ENCODE peak calls at places on chromosome 11, in five cellular contexts. One of them, this sample, is unnamed.

GRCh38 chr11:117361432-117361831 is 33.8 kb downstream of the CEP164 start:
- DNase-seq in transverse colon: no peak
- DNase-seq in astrocyte of the spinal cord: no peak
- DNase-seq in HL-60: no peak
- DNase-seq in SJSA1: no peak
- DNase-seq in this sample: no peak

GRCh38 chr11:36507824-36508489 is 2.1 kb downstream of the TRAF6 start:
- DNase-seq in HL-60: no peak
- DNase-seq in transverse colon: no peak
- DNase-seq in astrocyte of the spinal cord: no peak
- DNase-seq in SJSA1: no peak
- DNase-seq in this sample: no peak

GRCh38 chr11:17777086-17777725 is 42.6 kb downstream of the KCNC1 start:
- DNase-seq in astrocyte of the spinal cord: no peak
- DNase-seq in SJSA1: no peak
- DNase-seq in HL-60: no peak
- DNase-seq in transverse colon: no peak
- DNase-seq in this sample: no peak

GRCh38 chr11:79667377-79667776 is 226.5 kb upstream of the TENM4 start:
- DNase-seq in SJSA1: no peak
- DNase-seq in astrocyte of the spinal cord: no peak
- DNase-seq in HL-60: no peak
- DNase-seq in transverse colon: no peak
- DNase-seq in this sample: no peak

GRCh38 chr11:13183094-13183825 is 94.3 kb upstream of the BMAL1 start:
- DNase-seq in transverse colon: no peak
- DNase-seq in astrocyte of the spinal cord: peak; percentile 47
- DNase-seq in SJSA1: no peak
- DNase-seq in HL-60: peak; percentile 13
- DNase-seq in this sample: peak; percentile 27

GRCh38 chr11:29249713-29250112 is 767.1 kb downstream of the KCNA4 start:
- DNase-seq in astrocyte of the spinal cord: no peak
- DNase-seq in transverse colon: no peak
- DNase-seq in HL-60: no peak
- DNase-seq in SJSA1: no peak
- DNase-seq in this sample: no peak

GRCh38 chr11:132228756-132229325 is 858.4 kb downstream of the NTM start:
- DNase-seq in transverse colon: no peak
- DNase-seq in HL-60: no peak
- DNase-seq in astrocyte of the spinal cord: peak; percentile 81
- DNase-seq in SJSA1: no peak
- DNase-seq in this sample: no peak

GRCh38 chr11:124586247-124586860 is 16.6 kb downstream of the OR8A1 start:
- DNase-seq in SJSA1: peak; percentile 37
- DNase-seq in astrocyte of the spinal cord: peak; percentile 72
- DNase-seq in HL-60: peak; percentile 18
- DNase-seq in transverse colon: peak; percentile 44
- DNase-seq in this sample: peak; percentile 2

GRCh38 chr11:35794850-35795249 is 132.3 kb downstream of the TRIM44 start:
- DNase-seq in HL-60: no peak
- DNase-seq in astrocyte of the spinal cord: peak; percentile 65
- DNase-seq in transverse colon: no peak
- DNase-seq in SJSA1: no peak
- DNase-seq in this sample: no peak

GRCh38 chr11:84969103-84969502 is 658.0 kb downstream of the DLG2 start:
- DNase-seq in astrocyte of the spinal cord: peak; percentile 49
- DNase-seq in SJSA1: no peak
- DNase-seq in transverse colon: no peak
- DNase-seq in HL-60: no peak
- DNase-seq in this sample: no peak

GRCh38 chr11:134001101-134001500 is 44.3 kb upstream of the IGSF9B start:
- DNase-seq in SJSA1: no peak
- DNase-seq in astrocyte of the spinal cord: no peak
- DNase-seq in transverse colon: no peak
- DNase-seq in HL-60: no peak
- DNase-seq in this sample: no peak
- H3K4me3 ChIP-seq in SJSA1: no peak overlapping the region
- H3K4me3 ChIP-seq in astrocyte of the spinal cord: no peak overlapping the region
- H3K4me3 ChIP-seq in transverse colon: no peak overlapping the region
- H3K4me3 ChIP-seq in HL-60: no peak overlapping the region
- H3K4me3 ChIP-seq in this sample: no peak overlapping the region

DNA sequence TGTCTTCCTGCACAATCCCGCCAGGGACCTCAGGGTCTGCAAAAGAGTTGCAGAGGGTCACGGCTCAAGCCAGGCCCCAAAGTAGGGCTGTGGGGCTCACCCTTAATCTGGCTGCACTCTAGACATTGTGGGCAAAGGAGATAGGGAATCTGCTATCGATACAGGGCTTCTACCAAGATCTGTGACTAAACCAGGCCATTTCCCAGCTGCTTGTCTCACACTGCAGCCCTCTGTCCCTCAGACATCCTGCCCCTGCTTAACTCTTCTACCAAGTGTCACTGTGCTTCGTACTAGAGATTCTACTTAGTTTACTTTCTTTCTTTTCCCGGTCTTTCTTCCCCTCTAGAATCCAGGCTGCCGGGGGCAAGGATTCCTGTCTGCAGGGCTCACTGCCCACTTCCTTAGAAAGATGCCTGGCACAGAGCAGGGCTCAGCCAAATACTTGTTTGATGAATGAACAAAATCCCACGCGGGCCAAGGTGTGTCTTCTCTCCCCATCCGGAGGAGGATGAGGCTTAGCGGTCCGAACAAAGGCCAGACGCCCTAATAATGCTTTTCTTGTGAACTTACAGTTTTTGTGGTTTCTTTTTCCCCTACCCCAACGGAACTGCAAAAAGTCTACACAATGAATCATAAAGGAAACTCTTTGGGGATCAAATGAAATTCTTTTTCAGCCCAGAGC is 61.3 kb upstream of the ANO1 start:
- DNase-seq in astrocyte of the spinal cord: peak; percentile 75
- DNase-seq in transverse colon: no peak
- DNase-seq in SJSA1: peak; percentile 96
- DNase-seq in HL-60: no peak
- DNase-seq in this sample: no peak
- H3K4me3 ChIP-seq in astrocyte of the spinal cord: no peak overlapping the region
- H3K4me3 ChIP-seq in transverse colon: no peak overlapping the region
- H3K4me3 ChIP-seq in SJSA1: no peak overlapping the region
- H3K4me3 ChIP-seq in HL-60: no peak overlapping the region
- H3K4me3 ChIP-seq in this sample: no peak overlapping the region

GRCh38 chr11:126992065-126992803 is 8.3 kb downstream of the KIRREL3 start:
- DNase-seq in HL-60: no peak
- DNase-seq in transverse colon: no peak
- DNase-seq in SJSA1: peak; percentile 81
- DNase-seq in astrocyte of the spinal cord: peak; percentile 96
- DNase-seq in this sample: no peak

GRCh38 chr11:126991596-126991995 is 9.0 kb downstream of the KIRREL3 start:
- DNase-seq in HL-60: no peak
- DNase-seq in astrocyte of the spinal cord: no peak
- DNase-seq in SJSA1: no peak
- DNase-seq in transverse colon: no peak
- DNase-seq in this sample: no peak

GRCh38 chr11:126988655-126989054 is 11.9 kb downstream of the KIRREL3 start:
- DNase-seq in astrocyte of the spinal cord: no peak
- DNase-seq in SJSA1: no peak
- DNase-seq in transverse colon: no peak
- DNase-seq in HL-60: no peak
- DNase-seq in this sample: no peak

GRCh38 chr11:126990716-126991480 is 9.7 kb downstream of the KIRREL3 start:
- DNase-seq in transverse colon: no peak
- DNase-seq in SJSA1: no peak
- DNase-seq in HL-60: no peak
- DNase-seq in astrocyte of the spinal cord: peak; percentile 32
- DNase-seq in this sample: no peak

DNA sequence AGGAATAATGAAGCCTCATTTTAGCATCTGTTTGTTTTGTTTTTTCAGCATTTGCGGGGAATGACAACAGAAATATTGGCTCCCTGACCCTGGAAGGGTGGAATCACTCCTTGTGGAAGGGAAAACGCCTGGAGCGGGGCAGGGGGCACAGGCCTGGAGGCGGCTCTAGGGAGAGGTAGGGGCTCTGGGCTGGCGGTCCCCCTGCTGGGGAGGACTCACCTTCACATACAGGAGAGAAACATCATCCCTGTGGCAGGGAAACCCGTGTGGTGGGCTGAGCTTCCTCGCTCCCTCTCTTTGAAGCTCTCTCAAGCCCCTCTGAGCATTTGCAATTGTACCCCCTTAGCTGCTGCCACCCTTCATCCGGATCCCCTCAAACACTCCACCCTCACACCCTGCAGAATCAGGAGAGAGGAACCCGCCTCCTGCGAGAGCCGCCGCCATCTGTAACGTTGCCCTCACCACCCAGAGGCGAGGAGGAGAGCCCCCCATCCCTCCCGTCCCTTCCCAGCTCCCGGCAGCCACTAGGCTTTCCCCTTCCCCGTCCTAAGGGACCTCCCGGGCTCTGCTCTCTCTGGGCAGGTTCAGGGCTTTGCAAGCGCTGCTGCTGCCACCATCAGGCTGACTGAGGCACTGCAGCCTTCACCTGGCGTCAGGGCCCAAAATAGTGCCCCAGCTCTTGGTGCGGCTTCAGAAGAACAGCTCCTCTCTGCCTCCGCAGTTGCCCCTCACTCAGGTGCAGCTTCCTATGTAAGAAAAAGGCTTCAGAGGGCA is 10.4 kb downstream of the KIRREL3 start:
- DNase-seq in transverse colon: peak; percentile 66
- DNase-seq in SJSA1: peak; percentile 77
- DNase-seq in astrocyte of the spinal cord: peak; percentile 77
- DNase-seq in HL-60: peak; percentile 42
- DNase-seq in this sample: peak; percentile 27
- H3K4me3 ChIP-seq in transverse colon: no peak overlapping the region
- H3K4me3 ChIP-seq in SJSA1: no peak overlapping the region
- H3K4me3 ChIP-seq in astrocyte of the spinal cord: no peak overlapping the region
- H3K4me3 ChIP-seq in HL-60: no peak overlapping the region
- H3K4me3 ChIP-seq in this sample: no peak overlapping the region

GRCh38 chr11:128411149-128411548 is 176.2 kb downstream of the ETS1 start:
- DNase-seq in transverse colon: no peak
- DNase-seq in SJSA1: no peak
- DNase-seq in astrocyte of the spinal cord: no peak
- DNase-seq in HL-60: no peak
- DNase-seq in this sample: no peak

GRCh38 chr11:128415539-128415938 is 171.8 kb downstream of the ETS1 start:
- DNase-seq in HL-60: no peak
- DNase-seq in astrocyte of the spinal cord: peak; percentile 45
- DNase-seq in transverse colon: no peak
- DNase-seq in SJSA1: no peak
- DNase-seq in this sample: no peak

GRCh38 chr11:128411812-128412211 is 175.5 kb downstream of the ETS1 start:
- DNase-seq in SJSA1: no peak
- DNase-seq in astrocyte of the spinal cord: no peak
- DNase-seq in HL-60: no peak
- DNase-seq in transverse colon: no peak
- DNase-seq in this sample: no peak

GRCh38 chr11:128409476-128409875 is 177.9 kb downstream of the ETS1 start:
- DNase-seq in HL-60: no peak
- DNase-seq in astrocyte of the spinal cord: peak; percentile 66
- DNase-seq in transverse colon: no peak
- DNase-seq in SJSA1: no peak
- DNase-seq in this sample: no peak

GRCh38 chr11:128412847-128413791 is 174.2 kb downstream of the ETS1 start:
- DNase-seq in SJSA1: no peak
- DNase-seq in astrocyte of the spinal cord: no peak
- DNase-seq in HL-60: no peak
- DNase-seq in transverse colon: no peak
- DNase-seq in this sample: no peak
- H3K4me3 ChIP-seq in SJSA1: no peak overlapping the region
- H3K4me3 ChIP-seq in astrocyte of the spinal cord: no peak overlapping the region
- H3K4me3 ChIP-seq in HL-60: no peak overlapping the region
- H3K4me3 ChIP-seq in transverse colon: no peak overlapping the region
- H3K4me3 ChIP-seq in this sample: no peak overlapping the region

GRCh38 chr11:119742263-119742861 is 13.4 kb upstream of the NECTIN1 start:
- DNase-seq in transverse colon: peak; percentile 36
- DNase-seq in SJSA1: no peak
- DNase-seq in HL-60: no peak
- DNase-seq in astrocyte of the spinal cord: no peak
- DNase-seq in this sample: no peak
- H3K4me3 ChIP-seq in transverse colon: no peak overlapping the region
- H3K4me3 ChIP-seq in SJSA1: no peak overlapping the region
- H3K4me3 ChIP-seq in HL-60: no peak overlapping the region
- H3K4me3 ChIP-seq in astrocyte of the spinal cord: no peak overlapping the region
- H3K4me3 ChIP-seq in this sample: no peak overlapping the region

GRCh38 chr11:19393941-19394340 is 153.2 kb upstream of the E2F8 start:
- DNase-seq in SJSA1: no peak
- DNase-seq in HL-60: no peak
- DNase-seq in transverse colon: no peak
- DNase-seq in astrocyte of the spinal cord: no peak
- DNase-seq in this sample: no peak

GRCh38 chr11:19392321-19392720 is 151.6 kb upstream of the E2F8 start:
- DNase-seq in astrocyte of the spinal cord: no peak
- DNase-seq in transverse colon: no peak
- DNase-seq in HL-60: no peak
- DNase-seq in SJSA1: no peak
- DNase-seq in this sample: no peak

GRCh38 chr11:19395050-19395449 is 154.3 kb upstream of the E2F8 start:
- DNase-seq in SJSA1: no peak
- DNase-seq in HL-60: no peak
- DNase-seq in astrocyte of the spinal cord: no peak
- DNase-seq in transverse colon: no peak
- DNase-seq in this sample: no peak

GRCh38 chr11:19394525-19395016 is 153.8 kb upstream of the E2F8 start:
- DNase-seq in SJSA1: no peak
- DNase-seq in astrocyte of the spinal cord: no peak
- DNase-seq in HL-60: no peak
- DNase-seq in transverse colon: no peak
- DNase-seq in this sample: no peak

GRCh38 chr11:19393119-19393518 is 152.4 kb upstream of the E2F8 start:
- DNase-seq in transverse colon: no peak
- DNase-seq in HL-60: no peak
- DNase-seq in SJSA1: no peak
- DNase-seq in astrocyte of the spinal cord: no peak
- DNase-seq in this sample: no peak
- H3K4me3 ChIP-seq in transverse colon: no peak overlapping the region
- H3K4me3 ChIP-seq in HL-60: no peak overlapping the region
- H3K4me3 ChIP-seq in SJSA1: no peak overlapping the region
- H3K4me3 ChIP-seq in astrocyte of the spinal cord: no peak overlapping the region
- H3K4me3 ChIP-seq in this sample: no peak overlapping the region